ENCODE peak calls at places on chromosomes 5 and 9, in nine cellular contexts. W is GM23248, J is mesenchymal stem cell, C is IMR-90, T is PC-3, A is HCT116, M is endodermal cell, F is HepG2, B is neural progenitor cell. X is an unnamed sample.

GRCh38 chr9:112487799-112488345 is 1.2 kb downstream of the KIAA1958 start:
- DNase-seq in B (peak), F (no peak), C (no peak), T (peak), W (peak), J (no peak), A (no peak), M (no peak), X (peak)

GRCh38 chr9:126618590-126619335 is 5.0 kb downstream of the LMX1B start:
- DNase-seq in J (no peak), T (no peak), M (peak), A (no peak), B (peak), W (no peak), F (no peak), C (no peak), X (peak)

GRCh38 chr5:34731435-34732232 is 75.5 kb downstream of the RAI14 start:
- DNase-seq in C (no peak), J (no peak), F (peak), A (no peak), T (no peak), W (no peak), B (no peak), M (peak), X (no peak)

GRCh38 chr5:146130440-146131045 is 25.2 kb upstream of the PLAC8L1 start:
- DNase-seq in C (peak), M (no peak), F (peak), J (peak), W (peak), T (peak), B (peak), A (no peak), X (peak)

GRCh38 chr5:87243161-87243877 is 24.4 kb upstream of the RASA1 start:
- DNase-seq in F (peak), M (no peak), B (no peak), W (peak), T (peak), C (peak), A (no peak), J (peak), X (peak)

GRCh38 chr5:62317810-62318209 is 11.8 kb downstream of the KIF2A start:
- DNase-seq in F (no peak), A (no peak), C (no peak), T (no peak), B (no peak), W (peak), M (no peak), J (no peak), X (no peak)

GRCh38 chr5:150846651-150847333 is 471 bp downstream of the IRGM start:
- DNase-seq in A (peak), W (peak), F (peak), C (peak), T (peak), M (peak), B (peak), J (peak), X (peak)

GRCh38 chr5:52419357-52419756 is 368.4 kb upstream of the ITGA1 start:
- DNase-seq in T (no peak), W (no peak), A (no peak), F (no peak), J (no peak), M (no peak), B (peak), C (no peak), X (no peak)

GRCh38 chr9:20620658-20621552 is 1.4 kb downstream of the MLLT3 start:
- DNase-seq in J (peak), M (peak), B (peak), W (peak), T (peak), A (no peak), F (no peak), C (peak), X (peak)

GRCh38 chr9:123251741-123252140 is 16.6 kb downstream of the STRBP start:
- DNase-seq in C (no peak), A (no peak), M (no peak), T (no peak), B (no peak), W (no peak), F (no peak), J (no peak), X (no peak)

GRCh38 chr5:125376059-125376641 is 629.7 kb upstream of the ZNF608 start:
- DNase-seq in B (no peak), A (no peak), C (no peak), T (no peak), M (no peak), J (peak), F (no peak), W (no peak), X (no peak)

GRCh38 chr5:548256-548655 is 24.0 kb upstream of the SLC9A3 start:
- DNase-seq in F (no peak), A (no peak), J (no peak), T (no peak), C (peak), W (peak), B (no peak), M (no peak), X (no peak)

GRCh38 chr9:76542360-76542759 is 83.4 kb downstream of the GCNT1 start:
- DNase-seq in W (no peak), T (no peak), B (peak), A (no peak), C (no peak), F (no peak), M (no peak), J (no peak), X (no peak)

GRCh38 chr5:133278318-133278717 is 226.5 kb downstream of the HSPA4 start:
- DNase-seq in M (no peak), T (no peak), F (no peak), B (no peak), W (no peak), A (no peak), C (no peak), J (no peak), X (no peak)

GRCh38 chr5:132180134-132180745 is 47.4 kb downstream of the P4HA2 start:
- DNase-seq in A (peak), F (peak), J (peak), M (peak), W (peak), B (peak), T (peak), C (peak), X (peak)

GRCh38 chr5:59164041-59164830 is 581.4 kb downstream of the RAB3C start:
- DNase-seq in C (peak), A (no peak), B (no peak), J (no peak), W (peak), M (no peak), T (no peak), F (no peak), X (no peak)

GRCh38 chr9:4890929-4891328 is 94.1 kb upstream of the JAK2 start:
- DNase-seq in C (no peak), B (no peak), M (no peak), A (no peak), W (no peak), F (no peak), T (no peak), J (no peak), X (no peak)

GRCh38 chr9:35628389-35628991 is 10.3 kb upstream of the CD72 start:
- DNase-seq in A (no peak), F (no peak), C (no peak), M (no peak), W (no peak), T (no peak), J (no peak), B (no peak), X (no peak)

GRCh38 chr9:74630228-74630627 is 133.1 kb downstream of the RORB start:
- DNase-seq in C (no peak), F (no peak), B (no peak), J (no peak), M (no peak), W (no peak), A (no peak), T (no peak), X (no peak)

GRCh38 chr5:9622891-9623547 is 7.1 kb downstream of the TAS2R1 start:
- DNase-seq in A (no peak), W (peak), T (peak), F (no peak), C (peak), J (peak), M (no peak), B (peak), X (no peak)

GRCh38 chr5:178074266-178074952 is 38.9 kb upstream of the N4BP3 start:
- DNase-seq in B (peak), T (no peak), M (no peak), C (no peak), J (no peak), W (peak), F (peak), A (no peak), X (peak)

GRCh38 chr9:23464275-23464674 is 361.8 kb downstream of the ELAVL2 start:
- DNase-seq in C (no peak), J (no peak), B (no peak), A (no peak), T (no peak), M (no peak), F (no peak), W (no peak), X (no peak)

GRCh38 chr9:125475385-125475784 is 213.8 kb downstream of the GAPVD1 start:
- DNase-seq in F (no peak), M (no peak), A (no peak), W (no peak), J (no peak), C (no peak), T (no peak), B (no peak), X (no peak)

GRCh38 chr5:56522972-56523371 is 289.8 kb upstream of the ANKRD55 start:
- DNase-seq in W (peak), F (no peak), T (peak), M (no peak), J (peak), B (no peak), A (no peak), C (peak), X (no peak)

GRCh38 chr9:114086607-114087006 is 8.5 kb upstream of the AMBP start:
- DNase-seq in F (no peak), A (no peak), J (no peak), C (no peak), T (no peak), M (peak), B (no peak), W (no peak), X (no peak)

GRCh38 chr9:122816163-122816867 is 12.1 kb downstream of the PDCL start:
- DNase-seq in W (no peak), C (no peak), T (no peak), J (no peak), B (no peak), F (no peak), M (no peak), A (no peak), X (no peak)

DNA sequence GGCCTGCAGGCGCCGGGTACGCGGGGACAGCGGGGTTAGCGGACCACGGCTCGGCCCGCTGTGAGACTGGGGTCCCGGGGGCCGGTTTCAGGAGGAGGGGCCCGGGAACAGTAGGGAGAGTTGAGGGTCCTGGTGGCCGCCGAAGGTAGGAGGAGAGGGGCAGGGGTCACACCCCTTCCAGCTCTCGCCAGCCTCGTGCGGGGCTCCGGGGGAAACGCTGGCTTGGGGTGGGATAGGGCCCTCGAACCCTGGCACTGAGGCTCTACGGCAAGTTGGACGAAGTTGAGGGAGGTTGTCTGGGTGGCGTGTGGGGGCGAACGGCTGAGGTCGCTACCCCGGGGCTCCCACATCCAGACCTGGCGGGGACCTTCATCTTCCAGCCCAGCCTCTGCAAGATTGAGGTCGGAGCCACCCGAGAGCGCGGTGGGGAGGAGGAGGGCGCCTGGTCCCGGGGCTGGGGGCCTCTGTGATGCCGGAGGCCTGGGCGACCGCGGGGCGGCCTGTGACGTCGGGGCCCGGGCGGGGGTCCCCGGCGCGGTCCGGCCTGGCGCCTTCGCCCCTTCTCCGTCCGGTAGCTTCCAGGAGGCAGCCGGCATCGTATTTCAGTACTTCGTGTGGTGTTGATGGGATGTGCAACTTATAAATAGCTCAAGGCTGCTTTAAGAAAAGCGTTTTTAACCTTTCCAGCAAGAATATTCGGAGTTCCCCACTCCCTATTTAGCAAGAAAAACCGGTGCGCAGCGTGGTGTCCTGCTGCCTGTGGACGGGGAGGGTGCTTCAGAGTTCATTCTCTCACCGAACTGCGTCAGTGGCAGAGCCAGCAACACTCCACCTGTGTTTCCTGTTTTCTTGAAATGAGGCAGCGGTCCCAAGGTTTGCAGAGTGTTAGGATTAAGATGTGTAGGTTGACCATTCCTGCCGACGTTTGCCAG is 910 bp downstream of the HABP4 start:
- DNase-seq in B (peak), J (peak), T (peak), C (peak), A (no peak), W (peak), F (peak), M (peak), X (peak)
- H3K9ac ChIP-seq in B (peak), J (peak), T (peak), C (peak), A (peak), W (peak), F (peak), M (peak), X (peak)

GRCh38 chr9:131733601-131734061 is 6.2 kb downstream of the RAPGEF1 start:
- DNase-seq in C (peak), M (peak), F (no peak), J (peak), W (peak), T (peak), B (no peak), A (no peak), X (peak)
- H3K9ac ChIP-seq in C (no peak), M (no peak), F (no peak), J (peak), W (peak), T (peak), B (no peak), A (no peak), X (peak)

GRCh38 chr9:101995231-101995630 is 256.8 kb upstream of the GRIN3A start:
- DNase-seq in B (no peak), F (no peak), A (no peak), M (no peak), W (peak), J (no peak), T (no peak), C (no peak), X (peak)
- H3K9ac ChIP-seq in B (no peak), F (no peak), A (no peak), M (no peak), W (no peak), J (no peak), T (no peak), C (no peak), X (no peak)

GRCh38 chr9:129256959-129257713 is 79.1 kb upstream of the IER5L start:
- DNase-seq in W (no peak), A (no peak), T (no peak), C (no peak), F (no peak), J (peak), M (peak), B (no peak), X (no peak)

GRCh38 chr9:129258823-129259301 is 80.8 kb upstream of the IER5L start:
- DNase-seq in C (no peak), B (no peak), J (no peak), F (no peak), W (no peak), T (no peak), M (peak), A (no peak), X (peak)

GRCh38 chr9:129254566-129255287 is 76.7 kb upstream of the IER5L start:
- DNase-seq in J (no peak), A (no peak), C (no peak), B (no peak), F (no peak), W (no peak), M (no peak), T (no peak), X (no peak)

GRCh38 chr9:129259373-129259772 is 81.3 kb upstream of the IER5L start:
- DNase-seq in T (no peak), A (no peak), B (no peak), F (no peak), M (no peak), C (no peak), W (no peak), J (no peak), X (no peak)

DNA sequence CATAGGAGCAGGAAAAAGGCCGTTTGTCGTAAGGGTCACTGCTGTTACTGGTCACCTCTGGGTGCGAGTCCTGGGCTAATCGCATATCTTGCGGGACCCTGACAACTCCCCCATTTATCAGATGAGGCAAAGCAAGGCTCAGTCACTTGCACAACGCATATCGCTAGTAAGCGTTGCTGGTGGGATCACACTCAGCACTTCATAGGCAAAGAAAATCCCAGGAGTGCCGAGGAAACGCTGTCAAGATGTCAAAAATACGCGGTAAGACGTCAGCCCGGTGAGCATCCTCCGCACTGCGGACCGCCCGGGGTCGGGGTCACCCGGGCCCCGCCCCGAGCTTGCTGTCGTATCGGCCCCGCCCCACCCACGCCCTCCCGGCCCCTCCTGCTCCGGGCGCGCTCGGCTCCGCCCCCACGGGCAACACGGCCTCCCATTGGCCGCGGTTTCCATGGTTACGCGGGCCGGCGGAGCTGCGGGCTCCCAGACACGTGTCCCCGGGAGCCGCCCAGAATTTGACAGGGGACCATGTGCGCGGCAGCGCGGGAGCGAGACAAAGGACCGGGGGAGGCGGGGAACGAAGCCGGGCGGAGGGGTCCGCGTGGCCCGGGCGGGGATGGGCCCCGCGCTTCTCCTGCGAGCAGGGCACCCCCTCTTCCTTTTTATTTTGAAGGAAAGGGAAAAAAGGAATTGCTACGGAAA is 80.2 kb upstream of the IER5L start:
- DNase-seq in B (peak), W (peak), J (peak), F (peak), A (peak), T (peak), C (peak), M (peak), X (peak)
- H3K9ac ChIP-seq in B (no peak), W (peak), J (peak), F (no peak), A (no peak), T (no peak), C (no peak), M (no peak), X (no peak)

GRCh38 chr9:28821240-28821639 is 1248.0 kb upstream of the C9orf72 start:
- DNase-seq in J (no peak), M (no peak), B (no peak), T (no peak), W (no peak), A (no peak), F (no peak), C (no peak), X (no peak)
- H3K9ac ChIP-seq in J (no peak), M (no peak), B (no peak), T (no peak), W (no peak), A (no peak), F (no peak), C (no peak), X (no peak)